ENCODE peak calls at places on chromosomes 6 and 20, in seven cellular contexts. L is HCT116, G is K562, M is GM12878, X is SK-N-SH, C is H1, S is HepG2. N is an unnamed sample.

GRCh38 chr20:49540232-49540620 is 27.7 kb downstream of the PTGIS start:
- DNase-seq in L (no peak), G (no peak), M (no peak), X (no peak), C (no peak), S (no peak), N (no peak)

GRCh38 chr6:137080711-137081110 is 35.9 kb upstream of the IL20RA start:
- DNase-seq in L (no peak), G (no peak), M (no peak), X (no peak), C (no peak), S (no peak), N (no peak)

GRCh38 chr20:58024241-58024721 is 204.2 kb downstream of the ANKRD60 start:
- DNase-seq in L (no peak), G (no peak), M (no peak), X (no peak), C (no peak), S (no peak), N (no peak)

GRCh38 chr20:63087236-63087871 is 80.6 kb upstream of the BHLHE23 start:
- DNase-seq in L (no peak), G (no peak), M (no peak), X (no peak), C (no peak), S (no peak), N (no peak)

GRCh38 chr6:169160855-169161560 is 92.6 kb downstream of the THBS2 start:
- DNase-seq in L (no peak), G (no peak), M (no peak), X (no peak), C (no peak), S (no peak), N (no peak)

GRCh38 chr6:155154158-155154830 is 109.5 kb upstream of the CLDN20 start:
- DNase-seq in L (no peak), G (peak), M (no peak), X (peak), C (no peak), S (peak), N (no peak)

GRCh38 chr20:56411759-56412472 is at the start of gene CASS4:
- DNase-seq in L (no peak), G (peak), M (no peak), X (no peak), C (no peak), S (peak), N (no peak)

GRCh38 chr6:116572162-116572561 is 858 bp downstream of the RWDD1 start:
- DNase-seq in L (no peak), G (peak), M (no peak), X (peak), C (no peak), S (peak), N (no peak)

GRCh38 chr20:10728873-10729670 is 55.3 kb upstream of the JAG1 start:
- DNase-seq in L (no peak), G (no peak), M (no peak), X (no peak), C (no peak), S (no peak), N (no peak)

GRCh38 chr20:59831901-59832240 is 101.6 kb downstream of the SYCP2 start:
- DNase-seq in L (no peak), G (no peak), M (no peak), X (peak), C (no peak), S (no peak), N (no peak)

GRCh38 chr6:23350752-23351453 is 775.1 kb upstream of the NRSN1 start:
- DNase-seq in L (no peak), G (no peak), M (no peak), X (peak), C (no peak), S (no peak), N (no peak)

GRCh38 chr20:37350655-37351574 is 5.0 kb downstream of the SRC start:
- DNase-seq in L (no peak), G (no peak), M (no peak), X (peak), C (no peak), S (no peak), N (no peak)

GRCh38 chr6:130578713-130579112 is 212.9 kb downstream of the TMEM200A start:
- DNase-seq in L (no peak), G (no peak), M (no peak), X (no peak), C (no peak), S (no peak), N (no peak)

GRCh38 chr20:40960521-40960956 is 68.1 kb upstream of the TOP1 start:
- DNase-seq in L (no peak), G (no peak), M (no peak), X (no peak), C (no peak), S (no peak), N (no peak)

GRCh38 chr20:3180319-3180718 is 7.0 kb upstream of the LZTS3 start:
- DNase-seq in L (no peak), G (no peak), M (no peak), X (no peak), C (no peak), S (no peak), N (no peak)

GRCh38 chr20:3175270-3175669 is 1.9 kb upstream of the LZTS3 start:
- DNase-seq in L (no peak), G (no peak), M (no peak), X (no peak), C (no peak), S (no peak), N (no peak)

GRCh38 chr20:3183896-3184295 is 10.5 kb upstream of the LZTS3 start:
- DNase-seq in L (no peak), G (no peak), M (no peak), X (no peak), C (no peak), S (no peak), N (no peak)

GRCh38 chr20:3177746-3178477 is 4.6 kb upstream of the LZTS3 start:
- DNase-seq in L (no peak), G (no peak), M (no peak), X (no peak), C (no peak), S (no peak), N (no peak)

GRCh38 chr20:3181270-3181669 is 7.9 kb upstream of the LZTS3 start:
- DNase-seq in L (no peak), G (no peak), M (no peak), X (no peak), C (no peak), S (no peak), N (no peak)
- TF ChIP-seq JUND in L (no peak), G (no peak), M (no peak), X (no peak), C (no peak), S (no peak), N (no peak)

GRCh38 chr20:47855799-47856198 is 70.5 kb upstream of the SULF2 start:
- DNase-seq in L (no peak), G (no peak), M (no peak), X (no peak), C (no peak), S (no peak), N (no peak)

GRCh38 chr20:47857994-47858557 is 72.8 kb upstream of the SULF2 start:
- DNase-seq in L (no peak), G (no peak), M (no peak), X (no peak), C (no peak), S (no peak), N (no peak)

GRCh38 chr20:47851774-47852173 is 66.5 kb upstream of the SULF2 start:
- DNase-seq in L (no peak), G (no peak), M (no peak), X (no peak), C (no peak), S (no peak), N (no peak)

GRCh38 chr20:47857142-47857993 is 72.1 kb upstream of the SULF2 start:
- DNase-seq in L (no peak), G (peak), M (no peak), X (no peak), C (no peak), S (peak), N (no peak)

DNA sequence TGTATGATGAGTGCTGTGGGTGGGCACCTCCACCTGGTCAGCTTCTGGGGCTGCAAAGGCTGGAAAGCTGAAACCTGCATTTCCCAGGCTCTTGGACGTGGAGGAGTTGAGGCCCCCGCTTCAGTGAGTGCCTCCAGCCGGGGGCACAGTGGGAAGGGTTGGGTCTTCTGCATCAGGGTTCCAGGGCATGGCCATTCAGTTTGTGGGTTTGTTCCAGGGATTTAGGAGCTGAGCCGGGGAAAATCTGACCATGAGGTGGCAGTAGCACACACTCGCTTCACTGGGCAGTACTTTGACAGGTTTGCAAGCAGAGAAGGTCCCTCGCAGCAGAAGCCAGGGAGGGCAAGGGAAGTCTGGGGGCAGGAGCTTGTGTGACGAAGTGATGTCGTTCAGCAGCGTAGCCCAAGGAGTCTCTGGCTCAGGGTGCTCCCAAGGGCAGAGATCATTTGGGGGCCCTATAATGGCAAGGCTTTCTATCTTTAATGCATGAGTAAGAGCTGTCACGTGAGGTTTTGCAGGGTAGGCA is 69.5 kb upstream of the SULF2 start:
- DNase-seq in L (peak), G (peak), M (no peak), X (peak), C (peak), S (peak), N (no peak)
- TF ChIP-seq JUND in L (no peak), G (no peak), M (no peak), X (no peak), C (no peak), S (no peak), N (no peak)

DNA sequence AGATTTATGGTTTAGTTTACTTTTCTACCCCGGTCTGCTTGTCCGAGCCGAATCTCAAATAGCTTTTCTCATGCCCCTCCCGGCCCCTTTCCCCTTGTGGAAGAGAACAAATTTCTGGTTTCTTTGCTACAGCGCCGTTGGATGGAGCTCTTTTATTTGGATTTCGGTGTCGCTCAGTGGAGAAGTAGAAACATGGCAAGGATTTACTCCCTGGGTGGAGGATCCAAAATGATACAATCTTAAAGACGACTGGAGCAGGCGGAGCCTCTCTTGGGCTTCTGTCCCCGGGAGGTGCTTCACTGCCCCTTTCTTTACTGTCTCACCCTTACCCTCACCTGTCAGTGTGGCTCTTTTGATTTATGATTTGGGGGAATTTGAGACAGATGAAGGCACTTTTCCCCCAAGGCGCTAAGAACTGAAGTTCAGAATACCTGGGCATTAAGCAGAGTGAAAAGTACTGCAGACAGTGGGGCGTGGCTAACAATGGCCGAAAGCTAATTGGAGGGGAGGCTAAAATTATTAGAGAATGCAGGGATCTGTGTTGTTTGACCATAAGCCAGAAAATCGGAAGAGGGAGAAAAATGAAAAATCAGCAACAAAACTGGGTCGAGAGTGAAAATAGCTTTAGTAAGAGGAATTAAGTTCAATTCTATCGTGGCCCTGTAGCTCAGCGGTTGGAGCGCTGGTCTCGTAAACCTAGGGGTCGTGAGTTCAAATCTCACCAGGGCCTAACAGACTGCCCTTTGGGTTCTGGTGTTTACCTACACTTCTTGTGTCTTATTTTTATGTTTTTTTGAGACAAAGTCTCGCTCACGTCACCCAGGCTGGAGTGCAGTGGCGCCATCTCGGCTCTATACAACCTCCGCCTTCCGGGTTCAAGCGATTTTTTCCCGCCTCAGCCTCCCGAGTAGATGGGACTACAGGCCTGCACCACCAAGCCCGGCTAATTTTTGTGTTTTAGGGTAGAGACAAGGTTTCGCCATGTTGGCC is 145.1 kb upstream of the ZNF184 start:
- DNase-seq in L (peak), G (peak), M (no peak), X (no peak), C (no peak), S (no peak), N (peak)
- TF ChIP-seq JUND in L (no peak), G (peak), M (no peak), X (no peak), C (no peak), S (no peak), N (no peak)

DNA sequence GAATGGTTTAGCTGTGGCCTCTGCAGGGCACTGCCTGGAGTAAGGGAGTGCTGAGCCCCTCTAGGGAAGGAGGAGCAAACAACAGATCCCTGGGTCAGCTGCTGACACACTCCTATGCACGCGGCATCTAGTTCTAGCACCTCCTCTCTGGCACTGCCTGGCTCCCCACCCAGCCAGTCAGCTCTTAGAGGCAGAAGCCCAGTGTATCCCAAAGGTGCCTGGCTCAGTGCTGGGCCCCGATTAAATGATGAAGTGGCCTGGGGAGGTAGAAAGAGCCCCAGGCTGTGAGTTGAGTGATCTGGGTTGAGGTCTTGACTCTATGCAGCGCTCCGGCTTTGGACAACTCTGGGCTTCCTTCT is 7.6 kb upstream of the VEGFA start:
- DNase-seq in L (no peak), G (no peak), M (no peak), X (no peak), C (no peak), S (no peak), N (no peak)
- TF ChIP-seq JUND in L (no peak), G (no peak), M (no peak), X (no peak), C (no peak), S (no peak), N (no peak)

DNA sequence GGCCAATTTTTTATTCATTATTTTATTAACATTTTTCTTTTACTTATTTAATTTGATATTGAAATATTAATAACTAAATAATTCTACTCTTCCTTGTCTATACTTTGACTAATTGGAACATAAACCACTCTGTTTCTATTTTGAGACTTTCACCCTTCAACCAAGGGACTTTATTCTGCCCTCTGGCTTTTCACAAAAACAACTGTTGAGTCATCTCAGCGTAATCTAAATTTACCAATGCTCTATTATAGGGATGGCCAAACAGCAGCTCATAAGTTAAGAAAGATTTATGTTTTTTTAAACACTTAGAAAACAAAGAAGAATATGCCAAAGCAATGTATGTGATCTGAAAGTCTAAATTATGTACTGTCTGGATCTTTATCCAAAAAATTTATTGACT is 46.7 kb downstream of the DOP1A start:
- DNase-seq in L (no peak), G (no peak), M (no peak), X (no peak), C (no peak), S (no peak), N (no peak)
- TF ChIP-seq JUND in L (no peak), G (no peak), M (no peak), X (no peak), C (no peak), S (no peak), N (no peak)

GRCh38 chr6:100846276-100846675 is 34.9 kb downstream of the ASCC3 start:
- DNase-seq in L (no peak), G (no peak), M (no peak), X (no peak), C (no peak), S (no peak), N (no peak)
- TF ChIP-seq JUND in L (no peak), G (no peak), M (no peak), X (no peak), C (no peak), S (no peak), N (no peak)

N was measured in T47D.